ENCODE peak calls at places on chromosome 20, in five cellular contexts. K is lower lobe of right lung; T is CD8-positive, alpha-beta T cell; Q is AG04450; J is mesothelial cell of epicardium. M is an unnamed sample.

GRCh38 chr20:63963348-63963741 is 6.4 kb downstream of the ZNF512B start:
- DNase-seq in T (no peak), J (no peak), K (no peak), Q (no peak), M (no peak)

GRCh38 chr20:59391975-59392374 is 91.6 kb downstream of the EDN3 start:
- DNase-seq in K (no peak), J (no peak), T (no peak), Q (no peak), M (no peak)

GRCh38 chr20:39880890-39881289 is 808.1 kb downstream of the MAFB start:
- DNase-seq in J (no peak), T (no peak), Q (no peak), K (no peak), M (no peak)

GRCh38 chr20:8320306-8320705 is 188.2 kb downstream of the PLCB1 start:
- DNase-seq in J (no peak), T (no peak), K (no peak), Q (no peak), M (no peak)

GRCh38 chr20:23629017-23629541 is 8.7 kb downstream of the CST3 start:
- DNase-seq in Q (peak), J (no peak), K (no peak), T (no peak), M (no peak)

GRCh38 chr20:59403261-59403961 is 103.0 kb downstream of the EDN3 start:
- DNase-seq in K (peak), J (peak), Q (no peak), T (peak), M (peak)

GRCh38 chr20:32984631-32985354 is 19.4 kb downstream of the SUN5 start:
- DNase-seq in Q (no peak), J (no peak), T (no peak), K (no peak), M (no peak)

GRCh38 chr20:51578145-51578459 is 35.6 kb upstream of the NFATC2 start:
- DNase-seq in K (no peak), T (no peak), Q (no peak), J (no peak), M (no peak)

GRCh38 chr20:25865715-25866656 is 169.3 kb upstream of the ZNF337 start:
- DNase-seq in T (peak), J (peak), Q (no peak), K (peak), M (peak)

GRCh38 chr20:49282584-49283171 is 4.8 kb upstream of the ZNFX1 start:
- DNase-seq in J (no peak), K (no peak), Q (no peak), T (no peak), M (no peak)

GRCh38 chr20:14711681-14712080 is 374.3 kb upstream of the FLRT3 start:
- DNase-seq in T (no peak), K (no peak), J (no peak), Q (no peak), M (no peak)

GRCh38 chr20:24700166-24700860 is 230.9 kb downstream of the SYNDIG1 start:
- DNase-seq in T (no peak), J (peak), K (no peak), Q (no peak), M (no peak)

GRCh38 chr20:327041-327945 is 1.9 kb downstream of the SOX12 start:
- DNase-seq in J (peak), Q (peak), T (peak), K (peak), M (peak)

GRCh38 chr20:10668677-10669368 is 5.0 kb downstream of the JAG1 start:
- DNase-seq in Q (no peak), J (no peak), T (no peak), K (no peak), M (no peak)

GRCh38 chr20:55488593-55488992 is 516.7 kb downstream of the CBLN4 start:
- DNase-seq in Q (no peak), T (no peak), J (no peak), K (no peak), M (no peak)

GRCh38 chr20:34970193-34971037 is 14.7 kb downstream of the MYH7B start:
- DNase-seq in T (no peak), K (no peak), Q (no peak), J (no peak), M (no peak)

GRCh38 chr20:10848810-10849370 is 175.1 kb upstream of the JAG1 start:
- DNase-seq in J (no peak), Q (peak), T (no peak), K (no peak), M (no peak)

GRCh38 chr20:34715384-34715783 is 11.2 kb downstream of the TP53INP2 start:
- DNase-seq in K (no peak), Q (no peak), J (no peak), T (no peak), M (no peak)

GRCh38 chr20:50588034-50588736 is 78.0 kb downstream of the PTPN1 start:
- DNase-seq in K (peak), T (peak), J (peak), Q (no peak), M (peak)

GRCh38 chr20:56460459-56460858 is 8.0 kb upstream of the RTF2 start:
- DNase-seq in T (no peak), K (no peak), Q (no peak), J (no peak), M (no peak)

GRCh38 chr20:592506-592905 is 17.6 kb downstream of the TCF15 start:
- DNase-seq in T (no peak), K (no peak), Q (no peak), J (no peak), M (no peak)

GRCh38 chr20:48812600-48813445 is 15.0 kb downstream of the PREX1 start:
- DNase-seq in J (no peak), K (no peak), T (no peak), Q (no peak), M (no peak)

GRCh38 chr20:2006452-2007381 is 12.9 kb upstream of the PDYN start:
- DNase-seq in K (no peak), J (no peak), T (peak), Q (peak), M (peak)

GRCh38 chr20:32993484-32994050 is 10.7 kb downstream of the SUN5 start:
- DNase-seq in Q (no peak), T (no peak), J (no peak), K (no peak), M (no peak)

GRCh38 chr20:6767166-6767535 is 335 bp upstream of the BMP2 start:
- DNase-seq in T (no peak), K (no peak), J (no peak), Q (no peak), M (no peak)

DNA sequence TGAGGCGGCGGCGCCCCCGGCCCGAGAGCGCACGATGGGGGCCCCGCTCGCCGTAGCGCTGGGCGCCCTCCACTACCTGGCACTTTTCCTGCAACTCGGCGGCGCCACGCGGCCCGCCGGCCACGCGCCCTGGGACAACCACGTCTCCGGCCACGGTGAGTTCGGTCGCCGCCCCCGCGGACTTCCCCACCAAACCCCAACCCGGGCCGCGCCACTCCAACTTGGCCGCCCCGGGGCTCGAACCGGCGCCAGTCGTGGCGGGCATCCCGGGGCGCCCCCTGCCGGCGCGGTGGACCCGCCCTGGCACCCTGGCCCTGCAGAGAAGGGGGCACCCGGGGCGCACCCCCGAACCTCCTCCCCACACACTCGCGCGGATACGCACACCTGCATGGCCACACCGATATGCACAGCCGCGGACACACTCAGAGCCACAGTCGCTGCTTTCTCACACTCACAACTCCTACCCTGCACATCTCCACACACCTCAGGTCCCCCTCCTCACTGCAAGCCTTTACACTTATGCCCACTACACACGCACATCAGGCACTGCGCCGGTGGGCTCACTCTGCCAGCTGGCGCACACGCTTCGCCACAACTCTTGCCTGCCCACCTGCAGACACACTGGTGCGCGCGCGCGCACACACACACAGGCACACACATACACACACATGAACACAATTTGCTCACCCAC is 535 bp downstream of the VSTM2L start:
- DNase-seq in Q (no peak), K (no peak), T (no peak), J (no peak), M (peak)
- TF ChIP-seq CTCF in Q (peak), K (peak), T (no peak), J (peak), M (peak)

GRCh38 chr20:62805711-62806382 is 1.2 kb downstream of the OGFR start:
- DNase-seq in J (no peak), K (peak), Q (no peak), T (no peak), M (no peak)

GRCh38 chr20:62802026-62802712 is 2.5 kb upstream of the OGFR start:
- DNase-seq in K (no peak), T (no peak), Q (no peak), J (no peak), M (no peak)

GRCh38 chr20:62804632-62805364 is at the start of gene OGFR:
- DNase-seq in T (peak), Q (no peak), K (peak), J (peak), M (peak)

GRCh38 chr20:62805365-62805710 is 703 bp downstream of the OGFR start:
- DNase-seq in K (no peak), T (no peak), J (no peak), Q (no peak), M (no peak)

DNA sequence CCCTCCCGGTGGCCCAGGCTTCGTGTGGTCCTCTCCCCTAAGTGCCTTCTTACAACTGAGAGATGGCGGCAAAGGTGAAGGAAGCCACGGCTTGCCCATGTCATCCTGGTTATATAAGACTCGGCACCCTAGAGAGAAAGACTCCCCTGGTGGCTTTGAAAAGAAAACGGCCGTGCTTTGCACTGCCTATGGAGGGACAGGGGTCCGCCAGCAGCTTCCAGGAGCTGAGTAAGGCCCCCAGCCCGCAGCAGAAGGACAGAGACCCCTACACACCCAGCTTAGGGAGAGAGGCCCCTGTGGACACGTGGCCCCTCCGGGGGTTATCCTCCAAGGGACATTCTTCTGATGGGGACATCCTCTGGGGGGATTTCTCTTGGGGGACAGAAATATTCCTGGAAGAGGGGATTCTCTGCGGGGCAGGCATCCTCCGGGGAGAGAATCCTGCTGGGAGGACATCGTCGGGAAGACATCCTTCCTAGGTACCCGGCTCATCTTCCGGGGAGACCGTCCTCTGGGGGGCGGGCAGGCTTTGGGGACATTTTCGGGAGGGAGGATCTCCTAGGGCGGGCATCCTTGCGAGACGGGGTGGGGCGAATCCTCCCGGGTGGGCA is 509 bp upstream of the OGFR start:
- DNase-seq in T (no peak), K (no peak), J (no peak), Q (no peak), M (no peak)
- TF ChIP-seq CTCF in T (peak), K (no peak), J (no peak), Q (peak), M (peak)

GRCh38 chr20:46562009-46562372 is 11.5 kb upstream of the OCSTAMP start:
- DNase-seq in T (no peak), K (no peak), Q (no peak), J (no peak), M (no peak)

GRCh38 chr20:46558511-46558959 is 8.1 kb upstream of the OCSTAMP start:
- DNase-seq in J (no peak), Q (peak), K (no peak), T (no peak), M (no peak)

GRCh38 chr20:46559001-46559400 is 8.5 kb upstream of the OCSTAMP start:
- DNase-seq in K (no peak), T (no peak), Q (no peak), J (no peak), M (no peak)

GRCh38 chr20:46557231-46557956 is 6.9 kb upstream of the OCSTAMP start:
- DNase-seq in J (no peak), T (no peak), K (no peak), Q (no peak), M (no peak)

GRCh38 chr20:46559685-46560440 is 9.4 kb upstream of the OCSTAMP start:
- DNase-seq in J (no peak), T (no peak), K (no peak), Q (no peak), M (no peak)
- TF ChIP-seq CTCF in J (no peak), T (no peak), K (no peak), Q (no peak), M (no peak)

DNA sequence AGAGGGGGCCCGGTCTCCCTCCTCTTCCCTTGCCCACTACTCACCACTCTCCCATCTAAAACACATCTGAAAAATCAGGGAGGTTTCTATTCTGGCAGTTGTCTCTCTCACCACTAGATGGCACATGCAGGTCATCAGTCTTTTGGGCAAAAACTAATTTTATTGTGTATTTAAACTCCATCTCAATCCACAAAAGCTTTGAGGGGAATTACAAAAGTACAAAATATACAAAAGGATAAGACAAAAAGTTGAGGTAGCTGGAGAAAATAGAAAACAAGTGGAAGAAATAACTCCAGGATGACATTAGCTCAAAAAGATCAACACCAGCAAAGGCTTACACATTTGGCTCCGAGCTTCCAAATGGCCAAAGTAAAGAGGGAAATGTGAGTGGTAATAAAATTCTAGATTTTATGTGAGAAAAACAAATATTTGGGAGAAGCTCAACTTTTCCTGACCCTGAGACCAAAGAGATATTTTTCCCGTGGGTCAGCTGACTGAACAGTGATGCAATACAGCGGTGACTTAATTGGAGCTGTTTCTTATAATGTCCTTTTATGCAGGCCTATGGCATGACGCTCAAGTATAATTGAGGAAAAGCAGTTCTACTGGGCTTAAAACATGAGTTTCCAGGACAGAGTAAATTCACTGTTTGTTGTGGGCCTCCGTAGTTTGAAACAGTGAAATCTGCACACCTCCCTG is 79.8 kb upstream of the CHD6 start:
- DNase-seq in T (no peak), Q (no peak), J (no peak), K (no peak), M (peak)
- TF ChIP-seq CTCF in T (peak), Q (peak), J (peak), K (peak), M (peak)

GRCh38 chr20:60851826-60852704 is 400.0 kb upstream of the CDH4 start:
- DNase-seq in Q (no peak), J (peak), T (no peak), K (no peak), M (no peak)
- TF ChIP-seq CTCF in Q (peak), J (peak), T (no peak), K (peak), M (no peak)

GRCh38 chr20:36676701-36677421 is 30.9 kb upstream of the SLA2 start:
- DNase-seq in K (no peak), T (no peak), Q (no peak), J (peak), M (no peak)
- TF ChIP-seq CTCF in K (no peak), T (no peak), Q (no peak), J (no peak), M (no peak)

GRCh38 chr20:18176318-18176785 is 38.7 kb downstream of the KAT14 start:
- DNase-seq in K (no peak), J (no peak), T (no peak), Q (no peak), M (no peak)
- TF ChIP-seq CTCF in K (no peak), J (no peak), T (no peak), Q (no peak), M (no peak)

DNA sequence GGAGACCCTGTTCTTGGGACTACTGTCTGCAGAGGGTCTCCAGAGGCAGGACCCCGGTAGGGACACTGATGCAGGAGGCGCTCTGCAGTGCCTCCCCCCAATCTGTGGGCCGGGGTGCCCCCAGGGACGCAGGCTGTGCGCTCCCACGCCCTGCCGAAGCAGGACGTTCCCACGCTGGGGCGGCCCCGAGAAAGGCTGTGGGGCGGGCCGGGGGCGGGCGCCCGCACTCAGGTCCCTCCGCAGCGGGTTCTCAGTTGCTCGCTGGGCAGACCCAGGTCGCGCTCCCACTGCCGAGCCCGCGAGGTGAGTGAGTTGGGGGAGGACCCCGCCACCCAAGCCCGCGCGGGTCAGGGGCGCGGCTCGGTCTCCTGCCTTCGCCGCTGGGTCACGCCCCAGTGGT is at the start of gene COX4I2:
- DNase-seq in Q (no peak), J (no peak), K (no peak), T (no peak), M (no peak)
- TF ChIP-seq CTCF in Q (no peak), J (no peak), K (no peak), T (no peak), M (no peak)

M was measured in GM10248.